ENCODE peak calls at places on chromosomes 13 and 19, in four cellular contexts. P is SK-N-SH, L is H1, O is GM12878. M is an unnamed sample.

GRCh38 chr13:90746230-90746629 is 601.3 kb upstream of the MIR17HG start:
- DNase-seq in L (no peak), P (no peak), O (no peak), M (no peak)

GRCh38 chr13:99395436-99395835 is 88.2 kb upstream of the GPR183 start:
- DNase-seq in L (no peak), P (no peak), O (no peak), M (no peak)

GRCh38 chr19:789473-790052 is 7.7 kb upstream of the PTBP1 start:
- DNase-seq in L (no peak), O (no peak), P (no peak), M (peak)

GRCh38 chr19:41994521-41994971 is 516 bp upstream of the ATP1A3 start:
- DNase-seq in L (no peak), O (no peak), P (peak), M (no peak)

GRCh38 chr13:113584870-113585671 is 518 bp downstream of the TFDP1 start:
- DNase-seq in P (peak), L (peak), O (no peak), M (peak)

GRCh38 chr13:49935171-49936084 is 712 bp downstream of the SPRYD7 start:
- DNase-seq in P (no peak), O (no peak), L (no peak), M (peak)

GRCh38 chr19:19061491-19061890 is 2.3 kb upstream of the SLC25A42 start:
- DNase-seq in O (no peak), P (no peak), L (no peak), M (no peak)

GRCh38 chr19:3465552-3465951 is 14.8 kb downstream of the SMIM24 start:
- DNase-seq in L (no peak), O (no peak), P (no peak), M (no peak)

GRCh38 chr13:101493541-101493940 is 41.1 kb downstream of the ITGBL1 start:
- DNase-seq in L (no peak), O (no peak), P (no peak), M (no peak)

GRCh38 chr19:48258350-48258749 is 2.6 kb upstream of the CARD8 start:
- DNase-seq in L (no peak), O (no peak), P (no peak), M (peak)

GRCh38 chr19:29813665-29814064 is 1.9 kb downstream of the CCNE1 start:
- DNase-seq in L (no peak), O (no peak), P (no peak), M (no peak)

GRCh38 chr19:45442927-45443461 is 19.3 kb upstream of the ERCC1 start:
- DNase-seq in L (peak), O (no peak), P (peak), M (peak)

GRCh38 chr13:97148894-97149293 is 73.2 kb upstream of the MBNL2 start:
- DNase-seq in L (no peak), O (no peak), P (no peak), M (peak)

GRCh38 chr13:76397413-76397812 is 488.8 kb downstream of the KCTD12 start:
- DNase-seq in L (no peak), P (no peak), O (no peak), M (no peak)

GRCh38 chr19:4059931-4060620 is 6.6 kb downstream of the ZBTB7A start:
- DNase-seq in L (no peak), P (no peak), O (peak), M (peak)

GRCh38 chr19:13965377-13965896 is 13.1 kb downstream of the DCAF15 start:
- DNase-seq in O (no peak), L (no peak), P (no peak), M (no peak)

GRCh38 chr19:48196933-48197665 is 26.6 kb downstream of the ZSWIM9 start:
- DNase-seq in L (no peak), O (no peak), P (peak), M (no peak)

GRCh38 chr13:80547885-80548284 is 207.0 kb upstream of the SPRY2 start:
- DNase-seq in P (no peak), L (no peak), O (no peak), M (peak)

GRCh38 chr13:40456979-40457553 is 209.4 kb downstream of the FOXO1 start:
- DNase-seq in O (no peak), L (no peak), P (no peak), M (no peak)

GRCh38 chr13:44302948-44303575 is 70.6 kb upstream of the SERP2 start:
- DNase-seq in L (no peak), O (no peak), P (no peak), M (no peak)

GRCh38 chr19:6963937-6964336 is 57.3 kb downstream of the MBD3L2B start:
- DNase-seq in O (no peak), L (peak), P (no peak), M (peak)

GRCh38 chr19:18435185-18435841 is 2.6 kb downstream of the ISYNA1 start:
- DNase-seq in O (no peak), P (no peak), L (no peak), M (no peak)

GRCh38 chr19:408441-409005 is 424 bp downstream of the C2CD4C start:
- DNase-seq in L (peak), O (no peak), P (peak), M (peak)

GRCh38 chr13:106109391-106109791 is 426.1 kb downstream of the EFNB2 start:
- DNase-seq in L (no peak), P (no peak), O (no peak), M (no peak)

GRCh38 chr13:60745343-60745742 is 348.3 kb downstream of the TDRD3 start:
- DNase-seq in L (no peak), P (no peak), O (no peak), M (no peak)

GRCh38 chr13:27054760-27055159 is 116.9 kb downstream of the USP12 start:
- DNase-seq in L (no peak), P (no peak), O (no peak), M (no peak)

GRCh38 chr13:44350775-44351504 is 22.7 kb upstream of the SERP2 start:
- DNase-seq in O (no peak), P (peak), L (no peak), M (no peak)

GRCh38 chr13:36673838-36674326 is at the start of gene SERTM1:
- DNase-seq in O (no peak), P (peak), L (peak), M (no peak)
- TF ChIP-seq NRF1 in O (no peak), P (no peak), L (no peak), M (no peak)

DNA sequence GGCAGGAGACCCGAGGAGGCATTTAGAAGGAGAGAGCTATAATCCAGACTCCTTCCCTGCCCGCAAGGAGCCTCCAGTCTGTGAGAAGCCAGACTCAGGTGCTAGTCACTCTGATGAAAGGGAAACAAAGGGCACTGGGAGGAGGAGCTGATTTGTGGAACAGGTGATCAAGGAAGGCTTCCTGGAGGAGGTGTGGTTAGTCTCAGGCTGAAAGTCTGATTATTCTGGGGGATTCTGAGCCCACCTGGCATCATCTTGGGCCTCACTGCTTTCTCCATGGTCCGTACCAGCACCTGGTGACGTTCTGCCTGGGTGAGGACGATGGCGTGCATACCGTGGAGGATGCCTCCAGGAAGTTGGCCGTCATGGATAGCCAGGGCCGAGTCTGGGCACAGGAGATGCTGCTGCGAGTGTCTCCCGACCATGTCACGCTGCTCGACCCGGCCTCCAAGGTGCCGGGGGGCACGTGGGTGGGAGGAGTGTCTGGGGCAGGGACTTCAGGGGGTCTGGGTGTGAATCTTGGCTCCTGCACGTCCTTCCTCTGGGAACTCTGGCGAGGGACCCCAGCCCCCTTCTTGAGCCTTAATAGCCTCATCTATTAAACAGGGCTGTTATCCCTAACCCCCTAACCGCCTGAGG is 3.9 kb downstream of the EPS8L1 start:
- DNase-seq in L (no peak), O (no peak), P (no peak), M (no peak)
- TF ChIP-seq NRF1 in L (no peak), O (no peak), P (no peak), M (no peak)

DNA sequence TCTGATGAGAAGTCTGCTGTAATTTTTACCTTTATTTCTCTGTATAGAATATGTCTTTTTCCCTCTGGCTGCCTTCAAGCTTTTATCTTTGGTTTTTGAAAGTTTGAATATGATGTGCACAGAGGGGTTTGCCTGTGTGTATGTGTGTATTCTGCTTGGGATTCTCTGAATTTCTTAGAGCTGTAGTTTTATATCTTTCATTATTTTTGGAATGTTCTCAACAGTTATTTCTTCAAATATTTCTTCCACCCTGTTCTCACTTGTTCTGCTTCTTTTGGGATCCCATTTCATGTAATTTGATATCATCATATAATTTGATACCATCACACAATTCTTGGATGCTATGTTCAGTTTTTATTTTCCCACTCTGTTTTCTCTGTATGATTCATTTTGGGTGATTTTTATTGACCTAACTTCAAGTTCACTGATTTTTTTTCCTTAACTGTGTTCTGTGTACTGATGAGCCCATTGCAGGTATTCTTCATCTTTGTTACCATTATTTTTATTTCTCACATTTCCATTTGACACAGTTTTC is 7.5 kb downstream of the COG3 start:
- DNase-seq in P (no peak), L (no peak), O (no peak), M (no peak)
- TF ChIP-seq NRF1 in P (no peak), L (no peak), O (no peak), M (no peak)

GRCh38 chr13:25602206-25602605 is 230.4 kb downstream of the ATP8A2 start:
- DNase-seq in L (no peak), P (no peak), O (no peak), M (no peak)

GRCh38 chr13:25607096-25607495 is 235.3 kb downstream of the ATP8A2 start:
- DNase-seq in P (no peak), O (no peak), L (no peak), M (no peak)

DNA sequence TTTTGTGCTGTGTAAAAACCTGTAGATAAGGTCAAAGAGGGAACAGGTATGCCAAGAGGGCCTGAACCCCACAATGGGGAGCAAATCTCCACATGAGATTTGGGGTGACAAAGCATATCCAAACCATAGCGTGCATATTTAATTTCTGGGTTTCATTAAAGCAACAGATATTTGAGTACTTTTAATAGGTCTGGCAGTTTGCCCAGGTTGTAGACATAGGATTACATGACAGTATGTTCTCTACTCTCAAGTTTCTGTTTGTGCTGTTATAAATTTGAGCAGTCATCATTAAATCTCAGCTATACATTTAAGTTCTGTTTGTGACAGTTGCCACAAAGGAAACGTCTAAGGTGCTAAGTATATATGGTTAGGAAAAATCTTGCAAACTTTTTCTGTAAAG is 236.4 kb downstream of the ATP8A2 start:
- DNase-seq in P (no peak), O (no peak), L (no peak), M (no peak)
- TF ChIP-seq NRF1 in P (no peak), O (no peak), L (no peak), M (no peak)

GRCh38 chr19:8663920-8664670 is 33.7 kb downstream of the NFILZ start:
- DNase-seq in L (no peak), P (no peak), O (no peak), M (no peak)
- TF ChIP-seq NRF1 in L (no peak), P (no peak), O (no peak), M (no peak)

GRCh38 chr19:35671818-35672217 is 5.5 kb downstream of the UPK1A start:
- DNase-seq in O (no peak), L (no peak), P (no peak), M (peak)
- TF ChIP-seq NRF1 in O (no peak), L (no peak), P (no peak), M (peak)

DNA sequence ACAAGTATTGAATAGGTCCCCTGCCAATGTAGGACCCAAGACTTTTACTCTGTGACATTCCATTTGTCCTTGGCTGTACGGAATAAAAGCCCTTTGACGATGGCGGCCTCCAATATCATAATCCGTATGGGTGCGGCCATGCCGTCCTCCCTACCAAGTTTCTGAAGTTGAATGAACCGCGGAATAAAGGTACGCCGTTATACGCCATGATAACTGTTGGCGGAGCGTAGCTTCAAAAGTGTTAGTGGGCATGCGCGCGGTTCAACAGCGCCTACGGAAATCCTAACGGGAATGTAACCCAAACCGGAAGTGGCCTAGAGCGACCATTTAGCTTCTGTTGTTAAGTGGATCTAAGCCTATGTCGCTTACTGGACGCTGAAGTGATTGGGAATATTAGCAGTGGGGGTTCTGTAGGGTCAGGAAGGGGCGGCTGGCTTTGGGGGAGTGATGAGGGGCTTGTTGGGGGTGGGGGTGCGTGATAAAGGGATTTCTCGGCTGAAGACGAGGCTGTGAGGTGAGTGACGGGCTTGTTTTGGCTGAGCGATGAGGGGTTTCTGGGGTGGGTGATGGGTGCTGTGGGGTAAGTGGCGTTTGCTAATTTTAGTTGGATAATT is at the start of gene ZNF175:
- DNase-seq in P (peak), O (peak), L (peak), M (peak)
- TF ChIP-seq NRF1 in P (peak), O (peak), L (peak), M (peak)

GRCh38 chr19:31314156-31314555 is 35.1 kb downstream of the TSHZ3 start:
- DNase-seq in L (no peak), O (no peak), P (no peak), M (no peak)

GRCh38 chr19:31314849-31315620 is 34.2 kb downstream of the TSHZ3 start:
- DNase-seq in P (peak), L (no peak), O (no peak), M (no peak)

GRCh38 chr19:31312629-31313244 is 36.5 kb downstream of the TSHZ3 start:
- DNase-seq in L (no peak), O (no peak), P (no peak), M (no peak)

GRCh38 chr19:31313291-31314030 is 35.8 kb downstream of the TSHZ3 start:
- DNase-seq in O (no peak), P (no peak), L (no peak), M (no peak)

GRCh38 chr19:31312004-31312403 is 37.2 kb downstream of the TSHZ3 start:
- DNase-seq in L (no peak), O (no peak), P (no peak), M (no peak)
- TF ChIP-seq NRF1 in L (no peak), O (no peak), P (no peak), M (no peak)

GRCh38 chr19:31214997-31215396 is 134.2 kb downstream of the TSHZ3 start:
- DNase-seq in L (no peak), O (no peak), P (no peak), M (no peak)

GRCh38 chr19:31223805-31224534 is 125.3 kb downstream of the TSHZ3 start:
- DNase-seq in O (no peak), P (no peak), L (no peak), M (no peak)

GRCh38 chr19:31226536-31226935 is 122.7 kb downstream of the TSHZ3 start:
- DNase-seq in O (no peak), P (no peak), L (no peak), M (no peak)

GRCh38 chr19:31220540-31220939 is 128.7 kb downstream of the TSHZ3 start:
- DNase-seq in L (no peak), O (no peak), P (no peak), M (peak)
- TF ChIP-seq NRF1 in L (no peak), O (no peak), P (no peak), M (no peak)